ENCODE peak calls at places on chromosomes 6 and 20, in nine cellular contexts. T is NB4; N is T-helper 17 cell; Z is neural crest cell; E is T1000; M is stimulated activated CD4-positive, alpha-beta T cell treated with anti-CD3 and anti-CD28 coated beads, Interleukin-1b, Interleukin-23, amount 100 ng/mL, for 1 hour; O is 8988T; P is NCI-H2171; D is KBM-7. J is an unnamed sample.

GRCh38 chr20:49928411-49929141 is 7.6 kb upstream of the RNF114 start:
- DNase-seq in T (peak), N (peak), Z (peak), E (peak), M (peak), O (peak), P (peak), D (peak), J (peak)

GRCh38 chr6:158467923-158468322 is 92.0 kb upstream of the TMEM181 start:
- DNase-seq in T (no peak), N (no peak), Z (no peak), E (no peak), M (no peak), O (no peak), P (peak), D (no peak), J (peak)

GRCh38 chr6:73984851-73985250 is 288.8 kb downstream of the CD109 start:
- DNase-seq in T (no peak), N (no peak), Z (no peak), E (no peak), M (no peak), O (no peak), P (no peak), D (no peak), J (no peak)

GRCh38 chr6:82246802-82247633 is 526 bp downstream of the IBTK start:
- DNase-seq in T (peak), N (no peak), Z (peak), E (peak), M (no peak), O (no peak), P (peak), D (peak), J (peak)

GRCh38 chr6:71404145-71404966 is 115.7 kb downstream of the OGFRL1 start:
- DNase-seq in T (no peak), N (no peak), Z (no peak), E (no peak), M (no peak), O (no peak), P (no peak), D (no peak), J (peak)

GRCh38 chr6:22657341-22657985 is 88.1 kb downstream of the HDGFL1 start:
- DNase-seq in T (no peak), N (no peak), Z (no peak), E (no peak), M (no peak), O (no peak), P (no peak), D (no peak), J (no peak)

GRCh38 chr6:22764521-22764920 is 195.2 kb downstream of the HDGFL1 start:
- DNase-seq in T (no peak), N (no peak), Z (no peak), E (no peak), M (no peak), O (no peak), P (no peak), D (no peak), J (peak)

GRCh38 chr20:15767636-15768369 is 805.4 kb downstream of the KIF16B start:
- DNase-seq in T (no peak), N (no peak), Z (no peak), E (no peak), M (no peak), O (no peak), P (no peak), D (no peak), J (no peak)

GRCh38 chr6:100446922-100447899 is 17.5 kb downstream of the SIM1 start:
- DNase-seq in T (no peak), N (no peak), Z (no peak), E (no peak), M (no peak), O (no peak), P (no peak), D (no peak), J (no peak)